ENCODE peak calls at places on chromosomes 2 and 18, in nine cellular contexts. E is NCI-H460; P is cardiac fibroblast; U is stimulated activated CD8-positive, alpha-beta memory T cell treated with anti-CD3 and anti-CD28 coated beads, Interleukin-15, amount 100 ng/mL, for 24 hours; J is NCI-H187; H is small intestine; A is iPS-NIHi11; Q is NAMALWA; G is dermis microvascular lymphatic vessel endothelial cell. S is an unnamed sample.

GRCh38 chr2:168952424-168952823 is 51.3 kb downstream of the G6PC2 start:
- DNase-seq in A (no peak), H (no peak), G (no peak), E (no peak), P (no peak), U (no peak), J (no peak), Q (no peak), S (no peak)

GRCh38 chr2:151771599-151772358 is 37.5 kb upstream of the NEB start:
- DNase-seq in E (no peak), Q (peak), J (no peak), P (peak), A (no peak), H (no peak), U (no peak), G (no peak), S (no peak)

GRCh38 chr18:12786669-12787068 is 83.8 kb downstream of the PSMG2 start:
- DNase-seq in Q (no peak), A (no peak), J (no peak), H (no peak), U (no peak), G (no peak), P (no peak), E (no peak), S (no peak)

GRCh38 chr2:150470435-150470834 is 17.0 kb downstream of the RND3 start:
- DNase-seq in P (no peak), Q (no peak), E (no peak), G (no peak), U (no peak), H (no peak), A (no peak), J (no peak), S (no peak)

GRCh38 chr2:33785201-33786106 is 186.4 kb upstream of the FAM98A start:
- DNase-seq in U (no peak), P (no peak), A (no peak), J (no peak), G (no peak), Q (no peak), H (no peak), E (no peak), S (no peak)

GRCh38 chr2:162403884-162404283 is 60.0 kb downstream of the GCA start:
- DNase-seq in U (no peak), G (peak), A (no peak), J (no peak), E (no peak), H (no peak), Q (no peak), P (peak), S (no peak)

GRCh38 chr2:8031370-8031769 is 650.5 kb upstream of the ID2 start:
- DNase-seq in P (no peak), H (no peak), A (no peak), G (no peak), J (no peak), U (no peak), Q (no peak), E (no peak), S (no peak)

GRCh38 chr2:183868707-183869106 is 729.6 kb upstream of the ZNF804A start:
- DNase-seq in E (no peak), G (peak), A (no peak), Q (no peak), P (peak), U (no peak), H (no peak), J (no peak), S (no peak)

GRCh38 chr2:213187833-213188532 is 36.6 kb upstream of the IKZF2 start:
- DNase-seq in U (no peak), A (peak), G (no peak), H (no peak), J (no peak), P (peak), Q (no peak), E (no peak), S (peak)

GRCh38 chr2:239738159-239738558 is 287.0 kb downstream of the NDUFA10 start:
- DNase-seq in H (no peak), J (no peak), E (no peak), P (no peak), U (no peak), A (no peak), Q (no peak), G (no peak), S (no peak)

GRCh38 chr2:232931636-232932035 is 61.6 kb downstream of the SNORC start:
- DNase-seq in J (no peak), H (no peak), E (no peak), Q (no peak), A (no peak), G (no peak), U (no peak), P (peak), S (no peak)

GRCh38 chr2:194883711-194884110 is 773.3 kb upstream of the SLC39A10 start:
- DNase-seq in J (no peak), A (no peak), H (no peak), G (no peak), P (no peak), E (no peak), U (no peak), Q (no peak), S (no peak)

GRCh38 chr2:149112713-149113112 is 74.2 kb downstream of the LYPD6B start:
- DNase-seq in P (no peak), E (no peak), A (no peak), U (no peak), G (no peak), H (no peak), J (no peak), Q (no peak), S (no peak)

GRCh38 chr2:193743089-193743488 is 1548.4 kb upstream of the TMEFF2 start:
- DNase-seq in J (no peak), H (no peak), P (no peak), Q (no peak), U (no peak), G (no peak), E (no peak), A (no peak), S (no peak)

GRCh38 chr2:1032030-1032429 is 81.4 kb downstream of the SNTG2 start:
- DNase-seq in H (peak), U (no peak), G (no peak), Q (no peak), J (no peak), P (no peak), A (no peak), E (no peak), S (no peak)

GRCh38 chr2:130967020-130967495 is 126.2 kb downstream of the FAM168B start:
- DNase-seq in H (no peak), P (no peak), U (no peak), J (no peak), G (no peak), A (no peak), Q (no peak), E (no peak), S (no peak)

GRCh38 chr2:105007367-105007766 is 30.5 kb upstream of the MRPS9 start:
- DNase-seq in G (no peak), Q (no peak), J (no peak), P (no peak), H (no peak), E (no peak), A (no peak), U (no peak), S (no peak)

GRCh38 chr2:222108957-222109595 is 189.7 kb downstream of the PAX3 start:
- DNase-seq in J (no peak), H (no peak), U (no peak), P (no peak), A (no peak), Q (no peak), G (no peak), E (no peak), S (no peak)

GRCh38 chr2:240105982-240106381 is 30.1 kb downstream of the COPS9 start:
- DNase-seq in U (no peak), E (no peak), A (no peak), Q (no peak), J (no peak), G (no peak), P (no peak), H (no peak), S (no peak)

GRCh38 chr2:9699139-9699823 is 68.5 kb upstream of the YWHAQ start:
- DNase-seq in H (no peak), P (peak), A (no peak), G (peak), Q (no peak), J (no peak), E (no peak), U (no peak), S (no peak)

GRCh38 chr18:7572837-7573236 is 5.7 kb downstream of the PTPRM start:
- DNase-seq in Q (no peak), P (no peak), H (no peak), G (peak), E (no peak), A (no peak), U (no peak), J (no peak), S (no peak)

GRCh38 chr2:42786561-42787345 is 5.6 kb downstream of the HAAO start:
- DNase-seq in G (no peak), A (peak), U (no peak), Q (no peak), P (no peak), E (no peak), J (no peak), H (no peak), S (no peak)

S was measured in neuronal stem cell.